ENCODE peak calls at places on chromosomes 13 and 19, in five cellular contexts. O is BJ, M is B cell, T is heart right ventricle, K is GM13977. I is an unnamed sample.

GRCh38 chr19:47363758-47364529 is 14.8 kb downstream of the DHX34 start:
- DNase-seq in T (no peak), O (no peak), M (no peak), K (no peak), I (no peak)

GRCh38 chr19:49104229-49104864 is 9.8 kb upstream of the LIN7B start:
- DNase-seq in K (no peak), T (no peak), M (peak; percentile 29), O (no peak), I (no peak)

GRCh38 chr13:42720116-42720857 is 61.1 kb upstream of the FAM216B start:
- DNase-seq in T (no peak), M (no peak), K (no peak), O (peak; percentile 94), I (peak; percentile 95)

GRCh38 chr19:33177417-33177976 is 16.6 kb upstream of the LRP3 start:
- DNase-seq in K (peak; percentile 61), T (no peak), M (no peak), O (no peak), I (no peak)

GRCh38 chr19:17579523-17580244 is 24.2 kb downstream of the COLGALT1 start:
- DNase-seq in O (no peak), K (peak; percentile 87), M (peak; percentile 74), T (peak; percentile 55), I (no peak)

GRCh38 chr13:28340272-28340793 is 154.6 kb downstream of the FLT1 start:
- DNase-seq in T (no peak), M (no peak), K (no peak), O (peak; percentile 82), I (no peak)

GRCh38 chr13:106286811-106287210 is 248.7 kb downstream of the EFNB2 start:
- DNase-seq in T (no peak), M (no peak), K (no peak), O (no peak), I (no peak)

GRCh38 chr19:52542984-52543664 is 15.7 kb downstream of the ZNF808 start:
- DNase-seq in O (no peak), K (no peak), M (no peak), T (no peak), I (no peak)

GRCh38 chr19:47765522-47766358 is 12.8 kb upstream of the SELENOW start:
- DNase-seq in O (no peak), M (no peak), K (no peak), T (peak; percentile 80), I (no peak)

GRCh38 chr19:3262362-3262761 is 37.9 kb downstream of the CELF5 start:
- DNase-seq in K (no peak), M (no peak), O (no peak), T (no peak), I (no peak)

GRCh38 chr19:9565900-9566705 is 18.2 kb downstream of the ZNF121 start:
- DNase-seq in K (no peak), M (no peak), O (no peak), T (no peak), I (no peak)

GRCh38 chr13:95724252-95724651 is 47.3 kb downstream of the DNAJC3 start:
- DNase-seq in O (no peak), T (no peak), K (no peak), M (no peak), I (no peak)

DNA sequence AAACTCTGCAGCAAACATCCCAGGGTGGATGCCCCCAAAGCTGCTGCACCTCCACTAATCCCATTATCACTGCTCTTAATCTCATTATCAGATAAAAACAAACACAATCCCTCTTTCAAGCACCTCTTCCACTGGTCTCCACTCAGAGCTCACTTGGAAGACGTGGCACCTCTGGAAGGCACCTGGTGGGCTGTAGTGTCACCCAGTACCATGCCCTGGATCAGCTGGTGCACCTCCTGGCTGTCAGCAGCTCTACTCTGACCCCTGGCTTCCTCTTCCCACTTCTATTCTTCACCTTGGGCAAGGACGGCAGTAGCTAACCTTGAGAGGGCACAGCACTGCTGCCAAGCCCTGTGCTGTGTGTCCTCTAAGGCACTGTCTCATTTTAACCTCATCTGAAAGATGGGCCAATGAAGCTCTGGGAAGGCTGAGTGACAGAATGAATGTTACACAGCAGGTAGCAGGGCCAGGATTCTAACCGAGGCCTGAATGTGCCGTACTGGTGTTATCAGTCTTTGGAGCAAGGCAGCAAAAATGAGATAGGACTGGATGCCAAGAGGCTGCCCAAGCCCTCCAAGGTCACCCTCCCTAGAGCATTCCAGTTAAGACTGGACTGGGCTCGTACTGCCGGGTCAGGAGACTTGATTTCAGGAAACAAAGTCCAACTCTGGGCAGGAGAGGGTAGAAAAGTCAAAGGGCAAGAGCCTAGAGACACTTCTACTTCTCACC is 7.4 kb downstream of the BRD4 start:
- DNase-seq in M (peak; percentile 27), O (no peak), T (peak; percentile 20), K (no peak), I (no peak)
- TF ChIP-seq CTCF in M (no peak), O (no peak), T (no peak), K (no peak), I (no peak)

GRCh38 chr13:49679244-49679643 is 12.0 kb downstream of the EBPL start:
- DNase-seq in O (no peak), T (no peak), K (peak; percentile 61), M (no peak), I (no peak)
- TF ChIP-seq CTCF in O (peak; percentile 30), T (peak; percentile 9), K (peak; percentile 56), M (no peak), I (peak; percentile 17)

GRCh38 chr19:58305932-58306323 is 751 bp downstream of the ERVK3-1 start:
- DNase-seq in K (no peak), M (peak; percentile 40), T (no peak), O (no peak), I (no peak)

GRCh38 chr19:58304748-58305064 is 471 bp upstream of the ERVK3-1 start:
- DNase-seq in T (no peak), K (no peak), M (no peak), O (no peak), I (no peak)

GRCh38 chr19:58304255-58304654 is 922 bp upstream of the ERVK3-1 start:
- DNase-seq in O (no peak), T (no peak), M (no peak), K (no peak), I (no peak)

GRCh38 chr19:58307736-58308135 is 2.6 kb downstream of the ERVK3-1 start:
- DNase-seq in O (no peak), K (no peak), M (no peak), T (no peak), I (no peak)

GRCh38 chr19:58305065-58305931 is at the start of gene ERVK3-1:
- DNase-seq in T (peak; percentile 94), K (peak; percentile 96), M (peak; percentile 94), O (peak; percentile 84), I (peak; percentile 90)
- TF ChIP-seq CTCF in T (peak; percentile 27), K (no peak), M (no peak), O (peak; percentile 8), I (no peak)

DNA sequence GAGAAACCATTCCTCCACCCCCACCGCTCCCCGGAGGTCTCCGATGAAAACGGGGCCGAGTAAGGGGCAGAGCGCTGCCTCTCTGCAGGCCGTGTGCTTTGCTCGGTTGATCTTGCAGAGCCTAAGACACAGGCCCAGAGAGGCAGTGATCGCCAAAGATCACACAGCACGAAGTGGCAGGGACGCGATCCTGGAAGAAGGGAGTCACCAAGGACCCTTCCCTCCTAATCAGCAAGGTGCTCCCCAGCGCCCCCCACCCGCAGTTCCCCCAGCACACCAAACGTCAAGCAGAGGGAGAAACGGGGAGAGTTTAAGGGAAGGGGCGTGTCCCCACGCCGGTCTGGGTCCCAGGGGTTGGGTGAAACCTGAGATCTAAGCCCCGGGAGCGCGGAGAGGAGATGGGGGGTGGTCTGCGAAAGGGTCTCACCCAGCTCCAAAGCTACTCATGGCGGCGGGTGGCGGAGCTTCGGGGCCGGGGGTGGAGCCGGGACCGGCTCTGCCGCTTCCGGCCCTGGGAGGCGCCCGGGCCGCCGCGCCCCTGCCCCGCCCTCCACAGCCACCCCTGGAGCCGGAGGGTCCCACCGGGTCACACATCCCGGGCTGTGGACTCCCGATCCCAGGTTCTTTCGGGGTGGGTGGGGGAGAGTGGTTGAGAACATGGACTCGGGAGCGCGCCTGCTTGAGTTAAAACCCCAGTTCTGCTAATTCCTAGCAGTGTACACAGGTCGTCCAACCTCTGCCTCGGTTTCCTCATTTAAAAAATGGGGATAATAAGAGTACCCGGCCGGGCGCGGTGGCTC is at the start of gene EML2:
- DNase-seq in M (peak; percentile 82), K (peak; percentile 76), T (peak; percentile 55), O (no peak), I (no peak)
- TF ChIP-seq CTCF in M (peak; percentile 42), K (peak; percentile 43), T (peak; percentile 33), O (peak; percentile 55), I (peak; percentile 41)

DNA sequence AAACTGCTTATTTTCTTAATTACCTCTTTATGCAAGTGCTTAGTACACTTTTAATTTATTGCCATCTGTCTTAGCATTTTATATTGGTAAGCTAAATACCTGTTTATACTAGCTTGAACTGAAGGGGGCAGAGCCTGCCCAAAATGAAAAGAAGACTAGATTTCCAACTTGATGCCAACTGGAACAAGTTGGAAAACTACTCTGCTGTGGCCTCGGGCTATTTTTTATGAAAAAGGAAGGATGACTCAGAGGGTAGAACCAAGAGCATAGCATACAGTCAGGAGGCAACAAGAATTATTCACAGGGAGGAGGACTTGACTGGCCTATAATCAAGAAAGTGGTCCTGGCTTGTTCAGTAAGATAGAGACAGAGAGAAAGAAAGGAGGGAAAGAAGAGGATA is 150.3 kb downstream of the NDFIP2 start:
- DNase-seq in T (no peak), O (peak; percentile 82), K (no peak), M (no peak), I (peak; percentile 69)
- TF ChIP-seq CTCF in T (peak; percentile 55), O (peak; percentile 40), K (no peak), M (no peak), I (peak; percentile 46)

I was measured in AG09319.